ENCODE peak calls at places on chromosomes 12 and 14, in ten cellular contexts. J is ascending aorta; O is psoas muscle; E is tibial artery; N is colonic mucosa; F is aorta; P is small intestine; Q is K562; A is ovary; D is effector memory CD4-positive, alpha-beta T cell. Z is an unnamed sample. For H3K27me3, the result is how much of the 10 kb centered on the place peaks cover.

GRCh38 chr12:32240833-32241232 is 134.2 kb downstream of the BICD1 start:
- DNase-seq in N (no peak), J (no peak), Q (no peak), D (no peak), E (no peak), O (no peak), A (no peak), F (no peak), P (no peak), Z (no peak)

GRCh38 chr14:104393898-104394605 is 185.5 kb upstream of the C14orf180 start:
- DNase-seq in A (no peak), F (peak), O (peak), P (no peak), Q (no peak), N (peak), J (no peak), E (peak), D (peak), Z (no peak)

GRCh38 chr14:59337151-59337611 is 128.0 kb downstream of the GPR135 start:
- DNase-seq in O (peak), P (no peak), N (no peak), J (peak), A (peak), F (peak), E (peak), D (no peak), Q (no peak), Z (peak)

GRCh38 chr14:46885566-46885965 is 234.0 kb upstream of the RPL10L start:
- DNase-seq in Q (no peak), N (no peak), D (no peak), A (no peak), F (no peak), J (no peak), E (no peak), P (no peak), O (no peak), Z (no peak)

GRCh38 chr14:99672506-99673327 is 11.4 kb upstream of the CYP46A1 start:
- DNase-seq in F (peak), P (peak), D (no peak), A (no peak), O (no peak), J (no peak), Q (peak), E (no peak), N (peak), Z (no peak)

GRCh38 chr14:55448146-55448614 is 7.8 kb upstream of the TBPL2 start:
- DNase-seq in O (peak), N (peak), F (peak), D (no peak), J (peak), A (no peak), Q (peak), P (peak), E (no peak), Z (peak)

GRCh38 chr12:95838125-95838524 is 20.6 kb upstream of the SNRPF start:
- DNase-seq in O (peak), N (peak), F (no peak), J (no peak), Q (no peak), A (peak), E (no peak), D (no peak), P (peak), Z (peak)

GRCh38 chr12:68048648-68049297 is 59.5 kb downstream of the IFNG-AS1 start:
- DNase-seq in F (no peak), A (no peak), P (no peak), Q (no peak), O (no peak), E (no peak), N (no peak), D (no peak), J (no peak), Z (no peak)

GRCh38 chr12:124381454-124382207 is 86.7 kb downstream of the RFLNA start:
- DNase-seq in D (no peak), O (peak), F (peak), Q (no peak), J (peak), N (peak), P (peak), A (peak), E (peak), Z (peak)

GRCh38 chr12:47277972-47278448 is 198.3 kb upstream of the AMIGO2 start:
- DNase-seq in N (no peak), Q (peak), J (no peak), P (peak), E (no peak), A (no peak), D (no peak), O (no peak), F (no peak), Z (no peak)

GRCh38 chr14:102594514-102595175 is 2.2 kb downstream of the RCOR1 start:
- DNase-seq in Q (peak), J (no peak), O (peak), F (peak), E (no peak), N (peak), A (no peak), P (peak), D (peak), Z (peak)

GRCh38 chr12:50220357-50221061 is 53.3 kb upstream of the CERS5 start:
- DNase-seq in F (no peak), J (no peak), E (no peak), P (no peak), N (no peak), D (no peak), Q (peak), O (no peak), A (no peak), Z (no peak)

GRCh38 chr12:41983896-41984295 is 160.8 kb downstream of the GXYLT1 start:
- DNase-seq in J (no peak), E (no peak), F (no peak), A (no peak), N (no peak), Q (no peak), D (no peak), O (no peak), P (no peak), Z (no peak)

GRCh38 chr12:111600296-111600562 is 1.1 kb upstream of the ATXN2 start:
- DNase-seq in E (no peak), O (no peak), A (no peak), Q (no peak), N (no peak), P (peak), J (no peak), D (no peak), F (no peak), Z (no peak)

GRCh38 chr14:59582161-59582560 is 5.5 kb upstream of the CCDC175 start:
- DNase-seq in A (no peak), J (no peak), E (no peak), Q (no peak), P (no peak), D (no peak), O (no peak), N (no peak), F (no peak), Z (no peak)

GRCh38 chr12:85076688-85077430 is 40.7 kb downstream of the LRRIQ1 start:
- DNase-seq in D (no peak), P (peak), A (no peak), N (no peak), O (no peak), Q (peak), E (no peak), J (no peak), F (no peak), Z (no peak)

GRCh38 chr12:57099062-57099714 is 10.3 kb downstream of the NAB2 start:
- DNase-seq in O (no peak), N (no peak), J (no peak), Q (no peak), E (no peak), A (no peak), F (peak), P (no peak), D (no peak), Z (no peak)

GRCh38 chr12:46771268-46771837 is 54.4 kb downstream of the SLC38A4 start:
- DNase-seq in Q (no peak), E (no peak), N (no peak), F (no peak), A (no peak), D (no peak), P (no peak), J (no peak), O (no peak), Z (no peak)

GRCh38 chr12:124718052-124718451 is 145.6 kb downstream of the SCARB1 start:
- DNase-seq in E (no peak), F (no peak), N (no peak), D (no peak), J (no peak), A (no peak), Q (no peak), P (no peak), O (no peak), Z (no peak)

GRCh38 chr14:28767851-28768548 is 1.4 kb downstream of the FOXG1 start:
- DNase-seq in Q (peak), F (peak), N (peak), O (peak), J (no peak), E (no peak), D (no peak), A (no peak), P (no peak), Z (no peak)
- H3K27me3 ChIP-seq in Q (under half), F (under half), N (half or more), O (half or more), J (under half), E (half or more), D (under half), A (under half), P (under half), Z (under half)

GRCh38 chr12:120668091-120668796 is 18.7 kb upstream of the MLEC start:
- DNase-seq in P (no peak), O (no peak), D (no peak), N (no peak), J (no peak), F (no peak), Q (no peak), A (no peak), E (no peak), Z (no peak)
- H3K27ac ChIP-seq in P (no peak), O (no peak), D (no peak), N (no peak), J (no peak), F (no peak), Q (no peak), A (no peak), E (peak), Z (no peak)

GRCh38 chr14:68677476-68677875 is 115.4 kb downstream of the ZFP36L1 start:
- DNase-seq in J (no peak), O (no peak), E (peak), D (no peak), A (no peak), P (peak), Q (no peak), F (no peak), N (no peak), Z (no peak)
- H3K27me3 ChIP-seq in J (under half), O (under half), E (under half), D (under half), A (under half), P (under half), Q (under half), F (under half), N (under half), Z (under half)

GRCh38 chr14:73714656-73715081 is 485 bp upstream of the PNMA1 start:
- DNase-seq in A (no peak), F (no peak), P (no peak), O (no peak), Q (peak), J (no peak), D (no peak), E (no peak), N (no peak), Z (no peak)
- H3K27ac ChIP-seq in A (peak), F (no peak), P (no peak), O (peak), Q (peak), J (peak), D (peak), E (peak), N (no peak), Z (peak)

DNA sequence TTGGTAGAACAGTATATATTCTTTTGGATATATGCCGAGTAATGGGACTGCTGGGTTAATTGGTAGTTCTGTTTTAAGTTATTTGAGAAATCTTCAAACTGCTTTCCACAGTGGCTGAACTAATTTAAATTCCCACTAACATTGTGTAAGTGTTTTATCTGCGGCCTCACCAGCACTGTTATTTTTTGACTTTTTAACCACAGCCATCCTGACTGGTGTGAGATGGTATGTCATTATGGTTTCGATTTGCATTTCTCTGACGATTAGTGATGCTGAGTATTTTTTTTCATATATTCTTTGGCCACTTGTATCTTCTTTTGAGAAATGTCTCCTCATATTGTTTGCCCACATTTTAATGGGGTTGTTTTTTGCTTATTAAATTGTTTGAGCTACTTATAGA is 357.4 kb downstream of the C12orf50 start:
- DNase-seq in D (no peak), N (no peak), O (no peak), P (no peak), E (no peak), A (no peak), F (no peak), Q (no peak), J (no peak), Z (no peak)
- H3K27me3 ChIP-seq in D (under half), N (under half), O (under half), P (under half), E (under half), A (under half), F (under half), Q (under half), J (under half), Z (under half)

Z was measured in body of pancreas.